ENCODE peak calls at places on chromosomes 16 and 17, in five cellular contexts. One of them, this sample, is unnamed.

GRCh38 chr17:68420065-68420847 is 37.0 kb downstream of the WIPI1 start:
- DNase-seq in AG04450: no peak
- DNase-seq in heart left ventricle: no peak
- DNase-seq in astrocyte of the hippocampus: no peak
- DNase-seq in stimulated activated CD8-positive, alpha-beta memory T cell treated with anti-CD3 and anti-CD28 coated beads, Interleukin-4, amount 100 ng/mL, for 1 hour: no peak
- DNase-seq in this sample: no peak

GRCh38 chr16:3696425-3697218 is 20.7 kb downstream of the TRAP1 start:
- DNase-seq in AG04450: peak
- DNase-seq in astrocyte of the hippocampus: peak
- DNase-seq in stimulated activated CD8-positive, alpha-beta memory T cell treated with anti-CD3 and anti-CD28 coated beads, Interleukin-4, amount 100 ng/mL, for 1 hour: no peak
- DNase-seq in heart left ventricle: no peak
- DNase-seq in this sample: no peak

GRCh38 chr17:82791532-82791931 is 39.7 kb downstream of the TBCD start:
- DNase-seq in heart left ventricle: no peak
- DNase-seq in AG04450: peak
- DNase-seq in stimulated activated CD8-positive, alpha-beta memory T cell treated with anti-CD3 and anti-CD28 coated beads, Interleukin-4, amount 100 ng/mL, for 1 hour: no peak
- DNase-seq in astrocyte of the hippocampus: peak
- DNase-seq in this sample: no peak

GRCh38 chr17:54859187-54859586 is 41.5 kb upstream of the TOM1L1 start:
- DNase-seq in stimulated activated CD8-positive, alpha-beta memory T cell treated with anti-CD3 and anti-CD28 coated beads, Interleukin-4, amount 100 ng/mL, for 1 hour: no peak
- DNase-seq in AG04450: no peak
- DNase-seq in astrocyte of the hippocampus: no peak
- DNase-seq in heart left ventricle: no peak
- DNase-seq in this sample: no peak

GRCh38 chr17:82449136-82449882 is 1.2 kb downstream of the CYBC1 start:
- DNase-seq in AG04450: no peak
- DNase-seq in heart left ventricle: peak
- DNase-seq in stimulated activated CD8-positive, alpha-beta memory T cell treated with anti-CD3 and anti-CD28 coated beads, Interleukin-4, amount 100 ng/mL, for 1 hour: peak
- DNase-seq in astrocyte of the hippocampus: no peak
- DNase-seq in this sample: peak

GRCh38 chr17:51322390-51323029 is 62.2 kb downstream of the UTP18 start:
- DNase-seq in stimulated activated CD8-positive, alpha-beta memory T cell treated with anti-CD3 and anti-CD28 coated beads, Interleukin-4, amount 100 ng/mL, for 1 hour: no peak
- DNase-seq in AG04450: no peak
- DNase-seq in heart left ventricle: no peak
- DNase-seq in astrocyte of the hippocampus: peak
- DNase-seq in this sample: no peak

GRCh38 chr17:17744116-17744515 is 62.9 kb downstream of the RAI1 start:
- DNase-seq in AG04450: no peak
- DNase-seq in astrocyte of the hippocampus: no peak
- DNase-seq in heart left ventricle: no peak
- DNase-seq in stimulated activated CD8-positive, alpha-beta memory T cell treated with anti-CD3 and anti-CD28 coated beads, Interleukin-4, amount 100 ng/mL, for 1 hour: no peak
- DNase-seq in this sample: no peak

GRCh38 chr17:42378597-42379594 is 9.3 kb downstream of the STAT3 start:
- DNase-seq in astrocyte of the hippocampus: peak
- DNase-seq in stimulated activated CD8-positive, alpha-beta memory T cell treated with anti-CD3 and anti-CD28 coated beads, Interleukin-4, amount 100 ng/mL, for 1 hour: no peak
- DNase-seq in heart left ventricle: no peak
- DNase-seq in AG04450: no peak
- DNase-seq in this sample: no peak

GRCh38 chr17:3167574-3167973 is 29.7 kb upstream of the OR1A2 start:
- DNase-seq in astrocyte of the hippocampus: no peak
- DNase-seq in stimulated activated CD8-positive, alpha-beta memory T cell treated with anti-CD3 and anti-CD28 coated beads, Interleukin-4, amount 100 ng/mL, for 1 hour: no peak
- DNase-seq in AG04450: no peak
- DNase-seq in heart left ventricle: no peak
- DNase-seq in this sample: no peak

GRCh38 chr17:47254403-47254943 is 846 bp downstream of the ITGB3 start:
- DNase-seq in astrocyte of the hippocampus: peak
- DNase-seq in AG04450: no peak
- DNase-seq in stimulated activated CD8-positive, alpha-beta memory T cell treated with anti-CD3 and anti-CD28 coated beads, Interleukin-4, amount 100 ng/mL, for 1 hour: no peak
- DNase-seq in heart left ventricle: no peak
- DNase-seq in this sample: no peak

GRCh38 chr17:49555495-49556018 is 20.1 kb upstream of the NXPH3 start:
- DNase-seq in astrocyte of the hippocampus: no peak
- DNase-seq in AG04450: no peak
- DNase-seq in stimulated activated CD8-positive, alpha-beta memory T cell treated with anti-CD3 and anti-CD28 coated beads, Interleukin-4, amount 100 ng/mL, for 1 hour: no peak
- DNase-seq in heart left ventricle: no peak
- DNase-seq in this sample: no peak

GRCh38 chr17:72587773-72588511 is 467.1 kb downstream of the SOX9 start:
- DNase-seq in stimulated activated CD8-positive, alpha-beta memory T cell treated with anti-CD3 and anti-CD28 coated beads, Interleukin-4, amount 100 ng/mL, for 1 hour: no peak
- DNase-seq in heart left ventricle: no peak
- DNase-seq in AG04450: no peak
- DNase-seq in astrocyte of the hippocampus: peak
- DNase-seq in this sample: no peak

GRCh38 chr17:62111562-62112180 is 46.6 kb upstream of the MED13 start:
- DNase-seq in stimulated activated CD8-positive, alpha-beta memory T cell treated with anti-CD3 and anti-CD28 coated beads, Interleukin-4, amount 100 ng/mL, for 1 hour: no peak
- DNase-seq in astrocyte of the hippocampus: no peak
- DNase-seq in heart left ventricle: no peak
- DNase-seq in AG04450: no peak
- DNase-seq in this sample: no peak

GRCh38 chr17:2395258-2396170 is 5.3 kb downstream of the MNT start:
- DNase-seq in heart left ventricle: peak
- DNase-seq in astrocyte of the hippocampus: peak
- DNase-seq in stimulated activated CD8-positive, alpha-beta memory T cell treated with anti-CD3 and anti-CD28 coated beads, Interleukin-4, amount 100 ng/mL, for 1 hour: no peak
- DNase-seq in AG04450: no peak
- DNase-seq in this sample: no peak

GRCh38 chr16:66508261-66508913 is 41.5 kb downstream of the TK2 start:
- DNase-seq in stimulated activated CD8-positive, alpha-beta memory T cell treated with anti-CD3 and anti-CD28 coated beads, Interleukin-4, amount 100 ng/mL, for 1 hour: no peak
- DNase-seq in AG04450: no peak
- DNase-seq in heart left ventricle: no peak
- DNase-seq in astrocyte of the hippocampus: peak
- DNase-seq in this sample: no peak

GRCh38 chr17:80774146-80774545 is 217.5 kb upstream of the CHMP6 start:
- DNase-seq in stimulated activated CD8-positive, alpha-beta memory T cell treated with anti-CD3 and anti-CD28 coated beads, Interleukin-4, amount 100 ng/mL, for 1 hour: no peak
- DNase-seq in heart left ventricle: no peak
- DNase-seq in AG04450: no peak
- DNase-seq in astrocyte of the hippocampus: no peak
- DNase-seq in this sample: no peak

GRCh38 chr17:48543854-48544355 is 1.0 kb downstream of the HOXB2 start:
- DNase-seq in heart left ventricle: no peak
- DNase-seq in astrocyte of the hippocampus: no peak
- DNase-seq in AG04450: no peak
- DNase-seq in stimulated activated CD8-positive, alpha-beta memory T cell treated with anti-CD3 and anti-CD28 coated beads, Interleukin-4, amount 100 ng/mL, for 1 hour: no peak
- DNase-seq in this sample: no peak

GRCh38 chr16:89536371-89536770 is 24.1 kb upstream of the RPL13 start:
- DNase-seq in astrocyte of the hippocampus: no peak
- DNase-seq in stimulated activated CD8-positive, alpha-beta memory T cell treated with anti-CD3 and anti-CD28 coated beads, Interleukin-4, amount 100 ng/mL, for 1 hour: no peak
- DNase-seq in heart left ventricle: no peak
- DNase-seq in AG04450: no peak
- DNase-seq in this sample: no peak

GRCh38 chr17:79019631-79020584 is 4.1 kb upstream of the C1QTNF1 start:
- DNase-seq in stimulated activated CD8-positive, alpha-beta memory T cell treated with anti-CD3 and anti-CD28 coated beads, Interleukin-4, amount 100 ng/mL, for 1 hour: peak
- DNase-seq in AG04450: peak
- DNase-seq in heart left ventricle: peak
- DNase-seq in astrocyte of the hippocampus: peak
- DNase-seq in this sample: no peak

GRCh38 chr17:2421315-2422147 is 20.7 kb upstream of the MNT start:
- DNase-seq in stimulated activated CD8-positive, alpha-beta memory T cell treated with anti-CD3 and anti-CD28 coated beads, Interleukin-4, amount 100 ng/mL, for 1 hour: no peak
- DNase-seq in astrocyte of the hippocampus: peak
- DNase-seq in heart left ventricle: no peak
- DNase-seq in AG04450: no peak
- DNase-seq in this sample: no peak

GRCh38 chr16:20675488-20676267 is 21.8 kb downstream of the ACSM1 start:
- DNase-seq in astrocyte of the hippocampus: peak
- DNase-seq in heart left ventricle: no peak
- DNase-seq in stimulated activated CD8-positive, alpha-beta memory T cell treated with anti-CD3 and anti-CD28 coated beads, Interleukin-4, amount 100 ng/mL, for 1 hour: no peak
- DNase-seq in AG04450: no peak
- DNase-seq in this sample: no peak

GRCh38 chr16:56606688-56607618 is 1.4 kb upstream of the MT2A start:
- DNase-seq in heart left ventricle: peak
- DNase-seq in stimulated activated CD8-positive, alpha-beta memory T cell treated with anti-CD3 and anti-CD28 coated beads, Interleukin-4, amount 100 ng/mL, for 1 hour: no peak
- DNase-seq in astrocyte of the hippocampus: peak
- DNase-seq in AG04450: peak
- DNase-seq in this sample: peak

GRCh38 chr17:10233157-10233556 is 34.8 kb upstream of the GAS7 start:
- DNase-seq in heart left ventricle: no peak
- DNase-seq in AG04450: no peak
- DNase-seq in stimulated activated CD8-positive, alpha-beta memory T cell treated with anti-CD3 and anti-CD28 coated beads, Interleukin-4, amount 100 ng/mL, for 1 hour: no peak
- DNase-seq in astrocyte of the hippocampus: no peak
- DNase-seq in this sample: no peak

GRCh38 chr16:48383204-48383876 is 1.9 kb downstream of the SIAH1 start:
- DNase-seq in AG04450: no peak
- DNase-seq in stimulated activated CD8-positive, alpha-beta memory T cell treated with anti-CD3 and anti-CD28 coated beads, Interleukin-4, amount 100 ng/mL, for 1 hour: no peak
- DNase-seq in heart left ventricle: no peak
- DNase-seq in astrocyte of the hippocampus: no peak
- DNase-seq in this sample: no peak

GRCh38 chr17:75487351-75488070 is 27.8 kb downstream of the CASKIN2 start:
- DNase-seq in astrocyte of the hippocampus: no peak
- DNase-seq in heart left ventricle: peak
- DNase-seq in AG04450: no peak
- DNase-seq in stimulated activated CD8-positive, alpha-beta memory T cell treated with anti-CD3 and anti-CD28 coated beads, Interleukin-4, amount 100 ng/mL, for 1 hour: peak
- DNase-seq in this sample: no peak

GRCh38 chr16:11914759-11915643 is 755 bp downstream of the GSPT1 start:
- DNase-seq in astrocyte of the hippocampus: peak
- DNase-seq in stimulated activated CD8-positive, alpha-beta memory T cell treated with anti-CD3 and anti-CD28 coated beads, Interleukin-4, amount 100 ng/mL, for 1 hour: no peak
- DNase-seq in AG04450: no peak
- DNase-seq in heart left ventricle: peak
- DNase-seq in this sample: no peak

GRCh38 chr17:28747046-28747691 is 3.4 kb downstream of the TRAF4 start:
- DNase-seq in AG04450: no peak
- DNase-seq in heart left ventricle: no peak
- DNase-seq in astrocyte of the hippocampus: peak
- DNase-seq in stimulated activated CD8-positive, alpha-beta memory T cell treated with anti-CD3 and anti-CD28 coated beads, Interleukin-4, amount 100 ng/mL, for 1 hour: no peak
- DNase-seq in this sample: no peak

GRCh38 chr17:59311051-59311468 is 20.4 kb upstream of the YPEL2 start:
- DNase-seq in heart left ventricle: no peak
- DNase-seq in stimulated activated CD8-positive, alpha-beta memory T cell treated with anti-CD3 and anti-CD28 coated beads, Interleukin-4, amount 100 ng/mL, for 1 hour: peak
- DNase-seq in AG04450: no peak
- DNase-seq in astrocyte of the hippocampus: peak
- DNase-seq in this sample: no peak

GRCh38 chr17:21098934-21099687 is 27.7 kb upstream of the DHRS7B start:
- DNase-seq in stimulated activated CD8-positive, alpha-beta memory T cell treated with anti-CD3 and anti-CD28 coated beads, Interleukin-4, amount 100 ng/mL, for 1 hour: peak
- DNase-seq in astrocyte of the hippocampus: peak
- DNase-seq in AG04450: peak
- DNase-seq in heart left ventricle: peak
- DNase-seq in this sample: no peak

GRCh38 chr17:48215583-48216139 is 108.1 kb downstream of the SNX11 start:
- DNase-seq in astrocyte of the hippocampus: peak
- DNase-seq in AG04450: no peak
- DNase-seq in stimulated activated CD8-positive, alpha-beta memory T cell treated with anti-CD3 and anti-CD28 coated beads, Interleukin-4, amount 100 ng/mL, for 1 hour: no peak
- DNase-seq in heart left ventricle: no peak
- DNase-seq in this sample: no peak

GRCh38 chr17:29747660-29748059 is 124.9 kb upstream of the CORO6 start:
- DNase-seq in astrocyte of the hippocampus: no peak
- DNase-seq in heart left ventricle: no peak
- DNase-seq in AG04450: no peak
- DNase-seq in stimulated activated CD8-positive, alpha-beta memory T cell treated with anti-CD3 and anti-CD28 coated beads, Interleukin-4, amount 100 ng/mL, for 1 hour: no peak
- DNase-seq in this sample: no peak

GRCh38 chr17:42184717-42185496 is at the start of gene HCRT:
- DNase-seq in AG04450: no peak
- DNase-seq in stimulated activated CD8-positive, alpha-beta memory T cell treated with anti-CD3 and anti-CD28 coated beads, Interleukin-4, amount 100 ng/mL, for 1 hour: no peak
- DNase-seq in heart left ventricle: no peak
- DNase-seq in astrocyte of the hippocampus: no peak
- DNase-seq in this sample: no peak

GRCh38 chr16:59305850-59306249 is 571.7 kb upstream of the GOT2 start:
- DNase-seq in heart left ventricle: no peak
- DNase-seq in AG04450: no peak
- DNase-seq in astrocyte of the hippocampus: peak
- DNase-seq in stimulated activated CD8-positive, alpha-beta memory T cell treated with anti-CD3 and anti-CD28 coated beads, Interleukin-4, amount 100 ng/mL, for 1 hour: no peak
- DNase-seq in this sample: no peak

GRCh38 chr17:27872776-27873175 is 20.4 kb downstream of the LYRM9 start:
- DNase-seq in stimulated activated CD8-positive, alpha-beta memory T cell treated with anti-CD3 and anti-CD28 coated beads, Interleukin-4, amount 100 ng/mL, for 1 hour: no peak
- DNase-seq in AG04450: no peak
- DNase-seq in heart left ventricle: no peak
- DNase-seq in astrocyte of the hippocampus: no peak
- DNase-seq in this sample: no peak

GRCh38 chr17:28643979-28644781 is 778 bp downstream of the BLTP2 start:
- DNase-seq in stimulated activated CD8-positive, alpha-beta memory T cell treated with anti-CD3 and anti-CD28 coated beads, Interleukin-4, amount 100 ng/mL, for 1 hour: no peak
- DNase-seq in astrocyte of the hippocampus: peak
- DNase-seq in AG04450: no peak
- DNase-seq in heart left ventricle: peak
- DNase-seq in this sample: no peak

GRCh38 chr17:2244545-2245525 is 58.8 kb downstream of the SMG6 start:
- DNase-seq in stimulated activated CD8-positive, alpha-beta memory T cell treated with anti-CD3 and anti-CD28 coated beads, Interleukin-4, amount 100 ng/mL, for 1 hour: peak
- DNase-seq in AG04450: peak
- DNase-seq in astrocyte of the hippocampus: peak
- DNase-seq in heart left ventricle: peak
- DNase-seq in this sample: no peak

GRCh38 chr16:28000314-28000713 is 63.2 kb downstream of the GSG1L start:
- DNase-seq in AG04450: no peak
- DNase-seq in stimulated activated CD8-positive, alpha-beta memory T cell treated with anti-CD3 and anti-CD28 coated beads, Interleukin-4, amount 100 ng/mL, for 1 hour: no peak
- DNase-seq in heart left ventricle: no peak
- DNase-seq in astrocyte of the hippocampus: no peak
- DNase-seq in this sample: no peak